ENCODE peak calls at places on chromosomes 4 and X, in five cellular contexts. X, Z, H, C and J are unnamed samples.
A peak's percentile ranks its signal among the peaks of the same experiment; 100 is the strongest.

GRCh38 chr4:181855307-181855706 is 387.9 kb upstream of the TENM3 start:
- DNase-seq in X (no peak), Z (no peak), H (no peak), C (no peak), J (no peak)

GRCh38 chr4:61298178-61298740 is 98.1 kb downstream of the ADGRL3 start:
- DNase-seq in X (no peak), Z (no peak), H (no peak), C (no peak), J (no peak)

GRCh38 chr4:1209821-1210220 is 37.4 kb upstream of the SPON2 start:
- DNase-seq in X (no peak), Z (no peak), H (no peak), C (no peak), J (no peak)

GRCh38 chr4:117900832-117901231 is 133.5 kb upstream of the NDST3 start:
- DNase-seq in X (no peak), Z (no peak), H (no peak), C (no peak), J (no peak)

GRCh38 chr4:25783943-25784342 is 78.8 kb downstream of the SEL1L3 start:
- DNase-seq in X (no peak), Z (no peak), H (no peak), C (no peak), J (no peak)

GRCh38 chr4:45795165-45795564 is 328.7 kb downstream of the GABRG1 start:
- DNase-seq in X (no peak), Z (no peak), H (no peak), C (no peak), J (no peak)

GRCh38 chrX:34880656-34881055 is 61.9 kb upstream of the FAM47B start:
- DNase-seq in X (no peak), Z (peak; percentile 58), H (peak; percentile 57), C (no peak), J (no peak)

GRCh38 chr4:163395055-163395454 is 51.4 kb downstream of the NPY5R start:
- DNase-seq in X (no peak), Z (peak; percentile 11), H (peak; percentile 76), C (no peak), J (no peak)

GRCh38 chrX:140157611-140158010 is 192.3 kb upstream of the CXorf66 start:
- DNase-seq in X (no peak), Z (no peak), H (peak; percentile 1), C (no peak), J (no peak)

GRCh38 chr4:153198739-153199138 is 5.5 kb upstream of the TRIM2 start:
- DNase-seq in X (no peak), Z (no peak), H (no peak), C (no peak), J (no peak)

GRCh38 chrX:29496636-29497180 is 718.7 kb upstream of the MAGEB2 start:
- DNase-seq in X (no peak), Z (no peak), H (no peak), C (no peak), J (no peak)

GRCh38 chrX:44061940-44062339 is 88.8 kb upstream of the NDP start:
- DNase-seq in X (no peak), Z (no peak), H (no peak), C (no peak), J (no peak)

GRCh38 chrX:150690126-150690525 is 3.1 kb upstream of the MTMR1 start:
- DNase-seq in X (no peak), Z (peak; percentile 92), H (peak; percentile 92), C (no peak), J (no peak)

GRCh38 chrX:136528645-136529315 is 3.2 kb upstream of the VGLL1 start:
- DNase-seq in X (no peak), Z (no peak), H (no peak), C (no peak), J (no peak)

GRCh38 chrX:22136711-22137110 is 104.6 kb downstream of the PHEX start:
- DNase-seq in X (no peak), Z (no peak), H (no peak), C (no peak), J (no peak)

GRCh38 chr4:38664704-38665401 is 854 bp downstream of the KLF3 start:
- DNase-seq in X (no peak), Z (peak; percentile 63), H (no peak), C (no peak), J (peak; percentile 33)